ENCODE peak calls at places on chromosomes 11 and 22, in ten cellular contexts. S is keratinocyte, R is OCI-LY7, F is upper lobe of left lung, A is IMR-90, L is PC-3, P is breast epithelium, O is A549, I is pancreas, W is neural progenitor cell. E is an unnamed sample. For H3K9me3, the result is how much of the 10 kb centered on the place peaks cover.

GRCh38 chr11:107078375-107078774 is 60.1 kb upstream of the GUCY1A2 start:
- DNase-seq in P (no peak), L (peak), I (no peak), O (no peak), F (no peak), A (no peak), W (no peak), R (no peak), S (no peak), E (no peak)

GRCh38 chr22:17804331-17805080 is 30.2 kb upstream of the BID start:
- DNase-seq in L (no peak), O (no peak), F (no peak), S (no peak), A (no peak), R (no peak), I (no peak), P (no peak), W (no peak), E (no peak)

GRCh38 chr11:15807827-15808226 is 548.5 kb downstream of the SOX6 start:
- DNase-seq in R (no peak), F (no peak), S (no peak), A (no peak), O (no peak), I (no peak), W (no peak), L (no peak), P (no peak), E (no peak)

GRCh38 chr11:77095551-77096490 is 6.8 kb upstream of the OMP start:
- DNase-seq in R (no peak), F (no peak), P (no peak), S (no peak), L (no peak), O (no peak), A (no peak), W (peak), I (peak), E (no peak)

GRCh38 chr11:111012497-111012896 is 233.0 kb upstream of the POU2AF2 start:
- DNase-seq in R (no peak), W (no peak), P (peak), A (no peak), F (no peak), L (no peak), I (no peak), O (no peak), S (no peak), E (no peak)

GRCh38 chr22:18066181-18066859 is 11.5 kb upstream of the PEX26 start:
- DNase-seq in F (no peak), O (no peak), I (peak), P (no peak), L (no peak), A (no peak), R (peak), W (no peak), S (no peak), E (no peak)

GRCh38 chr22:45975266-45976161 is 1.4 kb downstream of the WNT7B start:
- DNase-seq in I (peak), P (peak), A (no peak), S (no peak), F (peak), O (no peak), W (peak), L (peak), R (no peak), E (no peak)

GRCh38 chr22:50581950-50582561 is 593 bp downstream of the CHKB start:
- DNase-seq in I (no peak), O (no peak), W (no peak), L (no peak), R (peak), A (no peak), F (no peak), S (no peak), P (no peak), E (no peak)

GRCh38 chr11:45092901-45093760 is 53.3 kb upstream of the PRDM11 start:
- DNase-seq in P (peak), A (peak), W (no peak), R (no peak), S (no peak), O (no peak), I (no peak), F (no peak), L (peak), E (peak)

GRCh38 chr11:65391007-65391406 is 4.6 kb downstream of the FRMD8 start:
- DNase-seq in A (peak), R (no peak), I (no peak), O (peak), P (no peak), L (no peak), W (peak), F (no peak), S (no peak), E (no peak)
- TF ChIP-seq CTCF in A (peak), R (no peak), I (no peak), O (no peak), P (no peak), L (no peak), W (peak), F (peak), S (no peak), E (no peak)

GRCh38 chr11:55655096-55655495 is 6.9 kb upstream of the OR4C6 start:
- DNase-seq in W (no peak), A (no peak), I (no peak), P (no peak), S (no peak), F (no peak), O (no peak), R (no peak), L (peak), E (no peak)

GRCh38 chr11:55652560-55652959 is 4.4 kb downstream of the OR4S2 start:
- DNase-seq in S (no peak), L (no peak), F (no peak), P (no peak), R (no peak), A (no peak), O (no peak), W (no peak), I (no peak), E (no peak)

GRCh38 chr11:55658608-55659007 is 3.4 kb upstream of the OR4C6 start:
- DNase-seq in O (no peak), W (no peak), R (no peak), A (no peak), P (no peak), I (no peak), S (no peak), L (no peak), F (no peak), E (no peak)

GRCh38 chr11:55661901-55662300 is at the start of gene OR4C6:
- DNase-seq in P (no peak), O (no peak), L (no peak), S (no peak), A (no peak), R (no peak), W (no peak), F (no peak), I (no peak), E (no peak)

GRCh38 chr11:55658031-55658573 is 3.9 kb upstream of the OR4C6 start:
- DNase-seq in R (no peak), A (no peak), W (no peak), I (no peak), P (no peak), F (no peak), S (no peak), O (no peak), L (peak), E (no peak)
- H3K9me3 ChIP-seq in R (under half), A (under half), W (under half), I (under half), P (under half), F (under half), S (under half), O (under half), L (under half), E (under half)

GRCh38 chr22:42615092-42615859 is 593 bp upstream of the POLDIP3 start:
- DNase-seq in A (peak), W (peak), O (peak), I (peak), S (no peak), R (peak), F (peak), P (peak), L (peak), E (peak)

GRCh38 chr22:42619261-42620063 is 4.8 kb upstream of the POLDIP3 start:
- DNase-seq in S (no peak), A (no peak), R (no peak), W (no peak), F (no peak), I (no peak), O (no peak), L (no peak), P (no peak), E (no peak)

GRCh38 chr22:42620084-42620483 is 5.4 kb upstream of the POLDIP3 start:
- DNase-seq in W (no peak), R (no peak), A (no peak), O (no peak), F (no peak), P (no peak), S (no peak), I (no peak), L (no peak), E (no peak)

GRCh38 chr22:42614312-42615091 is at the start of gene POLDIP3:
- DNase-seq in L (peak), O (peak), P (peak), A (peak), R (peak), S (peak), F (peak), I (peak), W (peak), E (peak)

GRCh38 chr22:42617155-42617983 is 2.7 kb upstream of the POLDIP3 start:
- DNase-seq in F (no peak), W (no peak), S (no peak), R (no peak), O (no peak), A (no peak), P (no peak), L (no peak), I (no peak), E (no peak)
- H3K27ac ChIP-seq in F (peak), W (no peak), S (no peak), R (no peak), O (no peak), A (no peak), P (peak), L (no peak), I (no peak), E (peak)

DNA sequence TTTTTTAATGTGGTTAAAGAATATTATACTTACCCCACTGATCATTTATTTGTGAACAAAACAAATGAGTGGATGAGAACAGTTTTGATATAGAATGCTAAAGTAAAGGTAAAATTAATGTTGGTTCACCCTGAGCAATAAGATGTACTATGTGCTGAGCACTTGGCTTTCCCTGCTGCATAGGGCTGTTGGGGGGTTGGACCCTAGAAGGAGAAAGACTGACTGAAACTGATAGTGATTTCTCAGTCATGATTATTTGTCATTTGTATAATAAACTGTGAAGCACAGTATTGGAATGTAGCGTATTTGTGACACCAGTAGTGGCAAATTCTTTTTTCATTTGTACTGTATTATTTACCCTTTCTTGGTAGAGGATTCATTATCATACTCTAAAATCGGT is 63.3 kb downstream of the PRMT3 start:
- DNase-seq in S (no peak), O (no peak), F (no peak), W (no peak), R (no peak), P (no peak), I (no peak), L (no peak), A (no peak), E (no peak)
- TF ChIP-seq CTCF in S (no peak), O (no peak), F (no peak), W (no peak), R (no peak), P (no peak), I (no peak), L (no peak), A (no peak), E (no peak)

E was measured in cardiac muscle cell.